ENCODE peak calls at places on chromosomes 2 and 18, in four cellular contexts. X, N, Z and C are unnamed samples.

GRCh38 chr18:21900594-21901352 is 160.2 kb downstream of the MIB1 start:
- DNase-seq in N (no peak), Z (no peak), X (no peak), C (no peak)

GRCh38 chr2:34912084-34912483 is 1313.0 kb upstream of the FAM98A start:
- DNase-seq in N (no peak), Z (no peak), X (no peak), C (no peak)

GRCh38 chr2:118495278-118495677 is 352.2 kb downstream of the EN1 start:
- DNase-seq in X (no peak), N (no peak), Z (no peak), C (no peak)

GRCh38 chr2:33583194-33583938 is 15.7 kb downstream of the FAM98A start:
- DNase-seq in X (peak), Z (peak), N (no peak), C (no peak)

GRCh38 chr2:132429941-132430573 is 13.5 kb downstream of the GPR39 start:
- DNase-seq in X (no peak), Z (no peak), N (no peak), C (no peak)

GRCh38 chr2:126795661-126796060 is 103.0 kb upstream of the TEX51 start:
- DNase-seq in X (no peak), N (peak), Z (no peak), C (no peak)

GRCh38 chr2:64405476-64406406 is 48.2 kb upstream of the LGALSL start:
- DNase-seq in N (no peak), X (peak), Z (no peak), C (peak)

GRCh38 chr2:7379799-7380198 is 462.6 kb downstream of the RNF144A start:
- DNase-seq in X (no peak), N (no peak), Z (peak), C (no peak)

GRCh38 chr2:43898134-43898957 is 59.6 kb downstream of the ABCG8 start:
- DNase-seq in N (no peak), X (peak), Z (peak), C (no peak)

GRCh38 chr18:54415086-54415485 is 57.4 kb downstream of the C18orf54 start:
- DNase-seq in Z (no peak), X (no peak), N (no peak), C (no peak)

GRCh38 chr2:235080108-235080507 is 128.3 kb downstream of the SH3BP4 start:
- DNase-seq in X (no peak), N (no peak), Z (no peak), C (peak)

GRCh38 chr2:64661770-64662169 is 8.1 kb upstream of the SERTAD2 start:
- DNase-seq in N (no peak), X (no peak), Z (no peak), C (no peak)

GRCh38 chr2:238383135-238383534 is 43.6 kb upstream of the ASB1 start:
- DNase-seq in N (no peak), Z (no peak), X (no peak), C (no peak)

GRCh38 chr2:167929461-167929860 is 317.9 kb downstream of the STK39 start:
- DNase-seq in N (no peak), Z (no peak), X (no peak), C (no peak)

GRCh38 chr2:110655701-110656100 is 22.2 kb downstream of the BUB1 start:
- DNase-seq in Z (no peak), N (no peak), X (peak), C (no peak)

GRCh38 chr2:64852771-64853241 is 136.4 kb upstream of the SLC1A4 start:
- DNase-seq in Z (no peak), N (no peak), X (no peak), C (no peak)

GRCh38 chr2:241505781-241506201 is 2.6 kb downstream of the STK25 start:
- DNase-seq in N (no peak), Z (no peak), X (no peak), C (peak)

GRCh38 chr2:160293401-160293911 is 93.4 kb upstream of the ITGB6 start:
- DNase-seq in Z (peak), X (peak), N (no peak), C (peak)

GRCh38 chr2:24816884-24817283 is 23.7 kb downstream of the CENPO start:
- DNase-seq in N (peak), Z (no peak), X (peak), C (peak)

GRCh38 chr2:240235149-240235803 is 94.8 kb upstream of the OTOS start:
- DNase-seq in N (no peak), X (no peak), Z (no peak), C (peak)

GRCh38 chr18:12014976-12015696 is 33.8 kb downstream of the IMPA2 start:
- DNase-seq in Z (no peak), N (no peak), X (no peak), C (peak)

GRCh38 chr2:154608438-154608837 is 90.1 kb upstream of the KCNJ3 start:
- DNase-seq in Z (no peak), N (no peak), X (no peak), C (no peak)

GRCh38 chr2:183070942-183071844 is 7.4 kb upstream of the DUSP19 start:
- DNase-seq in X (peak), N (no peak), Z (peak), C (peak)

GRCh38 chr18:44682871-44683221 is 2.2 kb downstream of the SETBP1 start:
- DNase-seq in Z (peak), N (no peak), X (no peak), C (no peak)

GRCh38 chr2:129821445-129821844 is 158.0 kb upstream of the RAB6C start:
- DNase-seq in N (no peak), X (no peak), Z (peak), C (no peak)

GRCh38 chr2:228072669-228073068 is 108.8 kb downstream of the SPHKAP start:
- DNase-seq in Z (peak), N (no peak), X (no peak), C (no peak)

GRCh38 chr2:176127769-176128072 is 1.8 kb upstream of the HOXD8 start:
- DNase-seq in Z (no peak), X (no peak), N (no peak), C (no peak)
- H3K4me3 ChIP-seq in Z (no peak), X (no peak), N (no peak), C (no peak)

DNA sequence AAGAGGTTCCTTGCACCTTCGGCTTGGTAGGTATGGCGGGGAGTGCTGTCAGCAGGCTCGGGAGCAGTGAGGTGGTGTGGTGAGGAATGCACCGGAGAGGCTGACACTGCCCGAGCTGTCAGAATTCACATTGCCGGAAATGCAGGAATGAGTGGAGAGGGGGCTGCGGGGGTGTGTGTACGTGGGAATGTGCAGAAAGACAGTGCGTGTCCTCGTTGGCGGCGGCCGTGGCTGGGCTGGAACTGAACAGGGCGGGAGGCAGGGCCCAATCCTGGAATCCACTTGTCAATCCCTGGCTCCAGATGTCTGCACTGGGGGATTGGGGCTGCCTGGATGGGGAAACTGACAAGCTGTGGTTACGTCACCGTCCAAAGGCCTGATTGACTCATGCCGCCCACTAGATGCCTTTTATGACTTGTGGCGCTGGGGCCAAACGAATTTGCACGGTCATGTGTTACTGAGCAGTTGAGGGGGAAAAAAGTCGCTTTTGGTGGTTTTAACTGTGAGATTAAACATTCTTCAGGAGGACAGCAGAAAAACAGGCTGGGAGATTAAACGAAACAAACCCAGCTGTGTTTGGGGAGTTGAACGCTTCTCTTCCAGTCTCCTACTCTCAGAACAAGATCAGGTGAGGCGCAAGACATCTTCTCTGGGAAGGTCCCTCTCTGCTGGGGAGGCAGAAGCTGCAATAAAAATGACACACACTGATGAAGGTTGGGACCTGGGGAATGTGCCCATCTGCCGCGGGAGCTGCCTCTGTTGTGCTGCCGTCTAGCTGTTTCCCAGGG is 189.4 kb upstream of the GLI2 start:
- DNase-seq in X (peak), Z (peak), N (peak), C (peak)
- H3K4me3 ChIP-seq in X (peak), Z (no peak), N (no peak), C (peak)

GRCh38 chr2:171741189-171741588 is 53.9 kb downstream of the DYNC1I2 start:
- DNase-seq in N (no peak), X (peak), Z (no peak), C (no peak)

GRCh38 chr2:171745806-171746205 is 58.5 kb downstream of the DYNC1I2 start:
- DNase-seq in Z (no peak), N (no peak), X (no peak), C (no peak)

GRCh38 chr2:171747371-171747770 is 60.1 kb downstream of the DYNC1I2 start:
- DNase-seq in N (no peak), Z (no peak), X (no peak), C (no peak)

GRCh38 chr2:171745141-171745540 is 57.9 kb downstream of the DYNC1I2 start:
- DNase-seq in Z (no peak), N (no peak), X (no peak), C (no peak)
- H3K4me3 ChIP-seq in Z (no peak), N (no peak), X (no peak), C (no peak)

DNA sequence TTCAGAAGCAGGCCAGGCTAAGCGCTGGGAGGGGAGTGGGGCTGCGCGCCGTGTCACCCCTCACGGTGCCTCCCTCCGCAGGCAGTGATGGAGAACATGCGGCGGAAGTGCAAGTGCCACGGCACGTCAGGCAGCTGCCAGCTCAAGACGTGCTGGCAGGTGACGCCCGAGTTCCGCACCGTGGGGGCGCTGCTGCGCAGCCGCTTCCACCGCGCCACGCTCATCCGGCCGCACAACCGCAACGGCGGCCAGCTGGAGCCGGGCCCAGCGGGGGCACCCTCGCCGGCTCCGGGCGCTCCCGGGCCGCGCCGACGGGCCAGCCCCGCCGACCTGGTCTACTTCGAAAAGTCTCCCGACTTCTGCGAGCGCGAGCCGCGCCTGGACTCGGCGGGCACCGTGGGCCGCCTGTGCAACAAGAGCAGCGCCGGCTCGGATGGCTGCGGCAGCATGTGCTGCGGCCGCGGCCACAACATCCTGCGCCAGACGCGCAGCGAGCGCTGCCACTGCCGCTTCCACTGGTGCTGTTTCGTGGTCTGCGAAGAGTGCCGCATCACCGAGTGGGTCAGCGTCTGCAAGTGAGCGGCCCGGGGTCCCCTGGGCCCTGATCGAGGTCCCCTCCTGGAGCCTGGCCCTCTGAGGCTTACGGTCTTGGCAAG is 12.2 kb downstream of the WNT10A start:
- DNase-seq in X (peak), N (no peak), Z (peak), C (peak)
- H3K4me3 ChIP-seq in X (no peak), N (peak), Z (no peak), C (peak)

GRCh38 chr2:173210270-173211196 is 134.9 kb downstream of the MAP3K20 start:
- DNase-seq in Z (peak), X (peak), N (peak), C (peak)
- H3K4me3 ChIP-seq in Z (no peak), X (no peak), N (no peak), C (no peak)